ENCODE peak calls at places on chromosomes 13 and 19, in nine cellular contexts. One of them, this sample, is unnamed. For H3K4me1, the result is how much of the 10 kb centered on the place peaks cover.

GRCh38 chr13:52779028-52779612 is 39.5 kb upstream of the CNMD start:
- DNase-seq in naive thymus-derived CD4-positive, alpha-beta T cell: no peak
- DNase-seq in K562: no peak
- DNase-seq in left ventricle myocardium inferior: no peak
- DNase-seq in suprapubic skin: no peak
- DNase-seq in cardiac muscle cell: no peak
- DNase-seq in osteoblast: no peak
- DNase-seq in neuronal stem cell: no peak
- DNase-seq in tibial artery: no peak
- DNase-seq in this sample: no peak

GRCh38 chr19:19752760-19753403 is 20.0 kb upstream of the ZNF14 start:
- DNase-seq in naive thymus-derived CD4-positive, alpha-beta T cell: no peak
- DNase-seq in K562: no peak
- DNase-seq in left ventricle myocardium inferior: no peak
- DNase-seq in suprapubic skin: no peak
- DNase-seq in cardiac muscle cell: no peak
- DNase-seq in osteoblast: peak
- DNase-seq in neuronal stem cell: no peak
- DNase-seq in tibial artery: no peak
- DNase-seq in this sample: no peak

GRCh38 chr13:50208826-50209335 is 193.6 kb downstream of the KCNRG start:
- DNase-seq in naive thymus-derived CD4-positive, alpha-beta T cell: no peak
- DNase-seq in K562: peak
- DNase-seq in left ventricle myocardium inferior: peak
- DNase-seq in suprapubic skin: peak
- DNase-seq in cardiac muscle cell: peak
- DNase-seq in osteoblast: peak
- DNase-seq in neuronal stem cell: no peak
- DNase-seq in tibial artery: peak
- DNase-seq in this sample: peak

GRCh38 chr19:6066661-6067646 is 43.3 kb downstream of the RFX2 start:
- DNase-seq in naive thymus-derived CD4-positive, alpha-beta T cell: no peak
- DNase-seq in K562: peak
- DNase-seq in left ventricle myocardium inferior: peak
- DNase-seq in suprapubic skin: peak
- DNase-seq in cardiac muscle cell: peak
- DNase-seq in osteoblast: peak
- DNase-seq in neuronal stem cell: peak
- DNase-seq in tibial artery: peak
- DNase-seq in this sample: peak

GRCh38 chr13:98731925-98732324 is 20.5 kb downstream of the SLC15A1 start:
- DNase-seq in naive thymus-derived CD4-positive, alpha-beta T cell: no peak
- DNase-seq in K562: no peak
- DNase-seq in left ventricle myocardium inferior: no peak
- DNase-seq in suprapubic skin: no peak
- DNase-seq in cardiac muscle cell: no peak
- DNase-seq in osteoblast: no peak
- DNase-seq in neuronal stem cell: no peak
- DNase-seq in tibial artery: no peak
- DNase-seq in this sample: no peak

GRCh38 chr13:95604534-95604915 is 40.0 kb downstream of the DZIP1 start:
- DNase-seq in naive thymus-derived CD4-positive, alpha-beta T cell: no peak
- DNase-seq in K562: no peak
- DNase-seq in left ventricle myocardium inferior: no peak
- DNase-seq in suprapubic skin: no peak
- DNase-seq in cardiac muscle cell: no peak
- DNase-seq in osteoblast: peak
- DNase-seq in neuronal stem cell: no peak
- DNase-seq in tibial artery: no peak
- DNase-seq in this sample: no peak

GRCh38 chr13:38045278-38046048 is 175.9 kb upstream of the TRPC4 start:
- DNase-seq in naive thymus-derived CD4-positive, alpha-beta T cell: no peak
- DNase-seq in K562: peak
- DNase-seq in left ventricle myocardium inferior: no peak
- DNase-seq in suprapubic skin: no peak
- DNase-seq in cardiac muscle cell: peak
- DNase-seq in osteoblast: no peak
- DNase-seq in neuronal stem cell: peak
- DNase-seq in tibial artery: no peak
- DNase-seq in this sample: no peak

GRCh38 chr19:53365134-53365898 is at the start of gene ZNF525:
- DNase-seq in naive thymus-derived CD4-positive, alpha-beta T cell: peak
- DNase-seq in K562: peak
- DNase-seq in left ventricle myocardium inferior: peak
- DNase-seq in suprapubic skin: peak
- DNase-seq in cardiac muscle cell: peak
- DNase-seq in osteoblast: peak
- DNase-seq in neuronal stem cell: peak
- DNase-seq in tibial artery: peak
- DNase-seq in this sample: peak

GRCh38 chr13:28475916-28476725 is 18.8 kb downstream of the FLT1 start:
- DNase-seq in naive thymus-derived CD4-positive, alpha-beta T cell: no peak
- DNase-seq in K562: no peak
- DNase-seq in left ventricle myocardium inferior: no peak
- DNase-seq in suprapubic skin: no peak
- DNase-seq in cardiac muscle cell: peak
- DNase-seq in osteoblast: no peak
- DNase-seq in neuronal stem cell: no peak
- DNase-seq in tibial artery: no peak
- DNase-seq in this sample: no peak

GRCh38 chr19:54439174-54439851 is 9.7 kb upstream of the LENG8 start:
- DNase-seq in naive thymus-derived CD4-positive, alpha-beta T cell: no peak
- DNase-seq in K562: no peak
- DNase-seq in left ventricle myocardium inferior: no peak
- DNase-seq in suprapubic skin: peak
- DNase-seq in cardiac muscle cell: peak
- DNase-seq in osteoblast: peak
- DNase-seq in neuronal stem cell: no peak
- DNase-seq in tibial artery: no peak
- DNase-seq in this sample: no peak

GRCh38 chr19:49836176-49837008 is 14.6 kb upstream of the PTOV1 start:
- DNase-seq in naive thymus-derived CD4-positive, alpha-beta T cell: no peak
- DNase-seq in K562: no peak
- DNase-seq in left ventricle myocardium inferior: no peak
- DNase-seq in suprapubic skin: no peak
- DNase-seq in cardiac muscle cell: no peak
- DNase-seq in osteoblast: peak
- DNase-seq in neuronal stem cell: no peak
- DNase-seq in tibial artery: no peak
- DNase-seq in this sample: no peak

GRCh38 chr13:99916366-99917103 is 55.0 kb downstream of the ZIC5 start:
- DNase-seq in naive thymus-derived CD4-positive, alpha-beta T cell: no peak
- DNase-seq in K562: peak
- DNase-seq in left ventricle myocardium inferior: no peak
- DNase-seq in suprapubic skin: no peak
- DNase-seq in cardiac muscle cell: peak
- DNase-seq in osteoblast: peak
- DNase-seq in neuronal stem cell: no peak
- DNase-seq in tibial artery: no peak
- DNase-seq in this sample: no peak

GRCh38 chr19:50795665-50796073 is 5.5 kb downstream of the ACP4 start:
- DNase-seq in naive thymus-derived CD4-positive, alpha-beta T cell: no peak
- DNase-seq in K562: no peak
- DNase-seq in left ventricle myocardium inferior: no peak
- DNase-seq in suprapubic skin: no peak
- DNase-seq in cardiac muscle cell: no peak
- DNase-seq in osteoblast: no peak
- DNase-seq in neuronal stem cell: no peak
- DNase-seq in tibial artery: no peak
- DNase-seq in this sample: no peak

GRCh38 chr13:86976521-86977324 is 694.4 kb upstream of the SLITRK5 start:
- DNase-seq in naive thymus-derived CD4-positive, alpha-beta T cell: no peak
- DNase-seq in K562: no peak
- DNase-seq in left ventricle myocardium inferior: no peak
- DNase-seq in suprapubic skin: no peak
- DNase-seq in cardiac muscle cell: no peak
- DNase-seq in osteoblast: no peak
- DNase-seq in neuronal stem cell: no peak
- DNase-seq in tibial artery: no peak
- DNase-seq in this sample: no peak

GRCh38 chr19:34180273-34180672 is 8.0 kb downstream of the LSM14A start:
- DNase-seq in naive thymus-derived CD4-positive, alpha-beta T cell: no peak
- DNase-seq in K562: no peak
- DNase-seq in left ventricle myocardium inferior: no peak
- DNase-seq in suprapubic skin: no peak
- DNase-seq in cardiac muscle cell: no peak
- DNase-seq in osteoblast: no peak
- DNase-seq in neuronal stem cell: no peak
- DNase-seq in tibial artery: no peak
- DNase-seq in this sample: no peak
- H3K4me1 ChIP-seq in naive thymus-derived CD4-positive, alpha-beta T cell: half or more
- H3K4me1 ChIP-seq in K562: under half
- H3K4me1 ChIP-seq in left ventricle myocardium inferior: half or more
- H3K4me1 ChIP-seq in suprapubic skin: half or more
- H3K4me1 ChIP-seq in cardiac muscle cell: under half
- H3K4me1 ChIP-seq in osteoblast: under half
- H3K4me1 ChIP-seq in neuronal stem cell: under half
- H3K4me1 ChIP-seq in tibial artery: half or more
- H3K4me1 ChIP-seq in this sample: half or more

DNA sequence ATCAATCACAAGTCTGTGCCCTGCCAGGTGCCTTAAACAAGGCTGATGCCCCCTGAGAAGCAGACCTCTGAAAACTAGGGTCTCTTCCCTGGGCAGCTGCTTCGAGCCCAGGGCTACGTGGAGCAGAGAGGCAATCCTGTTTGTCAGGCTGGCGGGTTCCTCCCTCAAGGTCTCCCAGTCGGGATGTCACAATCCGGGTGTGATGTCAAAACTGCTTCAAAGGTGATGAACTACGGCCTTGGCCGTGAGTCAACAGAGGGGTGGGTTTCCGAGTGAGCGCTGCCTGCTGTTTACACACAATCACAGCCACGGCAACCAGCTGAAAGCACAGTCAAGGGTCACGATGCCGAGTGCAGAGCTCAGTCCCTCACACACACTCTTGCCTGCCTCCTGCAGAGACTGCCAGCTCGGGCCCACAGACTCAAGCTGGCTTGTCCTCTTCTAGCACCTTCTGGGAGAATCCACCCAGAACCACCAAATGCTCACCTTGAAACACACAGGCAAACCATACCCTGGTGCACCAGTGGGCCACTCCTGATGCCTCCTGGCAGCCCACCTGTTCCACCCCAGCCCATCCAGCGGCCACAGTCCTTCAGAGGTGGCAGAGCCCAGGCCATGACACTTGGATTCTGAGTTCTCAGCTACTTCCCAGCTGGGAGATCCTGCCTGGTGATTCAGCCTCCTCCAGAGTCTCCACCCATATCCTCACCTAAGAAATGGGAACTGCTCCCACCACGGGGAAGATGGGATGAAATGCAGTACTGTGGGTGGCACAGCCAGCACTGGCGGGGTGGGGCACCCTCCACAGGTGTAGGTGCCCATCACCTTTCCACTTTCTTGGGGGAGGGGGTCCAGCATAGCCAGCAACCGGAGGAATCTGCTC is 6.8 kb downstream of the ELL start:
- DNase-seq in naive thymus-derived CD4-positive, alpha-beta T cell: no peak
- DNase-seq in K562: no peak
- DNase-seq in left ventricle myocardium inferior: peak
- DNase-seq in suprapubic skin: peak
- DNase-seq in cardiac muscle cell: peak
- DNase-seq in osteoblast: peak
- DNase-seq in neuronal stem cell: no peak
- DNase-seq in tibial artery: no peak
- DNase-seq in this sample: peak
- H3K4me1 ChIP-seq in naive thymus-derived CD4-positive, alpha-beta T cell: under half
- H3K4me1 ChIP-seq in K562: under half
- H3K4me1 ChIP-seq in left ventricle myocardium inferior: half or more
- H3K4me1 ChIP-seq in suprapubic skin: half or more
- H3K4me1 ChIP-seq in cardiac muscle cell: under half
- H3K4me1 ChIP-seq in osteoblast: under half
- H3K4me1 ChIP-seq in neuronal stem cell: under half
- H3K4me1 ChIP-seq in tibial artery: under half
- H3K4me1 ChIP-seq in this sample: half or more

GRCh38 chr19:18731562-18732008 is 48.1 kb downstream of the CRTC1 start:
- DNase-seq in naive thymus-derived CD4-positive, alpha-beta T cell: no peak
- DNase-seq in K562: peak
- DNase-seq in left ventricle myocardium inferior: no peak
- DNase-seq in suprapubic skin: no peak
- DNase-seq in cardiac muscle cell: peak
- DNase-seq in osteoblast: peak
- DNase-seq in neuronal stem cell: no peak
- DNase-seq in tibial artery: no peak
- DNase-seq in this sample: no peak
- H3K4me1 ChIP-seq in naive thymus-derived CD4-positive, alpha-beta T cell: under half
- H3K4me1 ChIP-seq in K562: under half
- H3K4me1 ChIP-seq in left ventricle myocardium inferior: under half
- H3K4me1 ChIP-seq in suprapubic skin: under half
- H3K4me1 ChIP-seq in cardiac muscle cell: under half
- H3K4me1 ChIP-seq in osteoblast: under half
- H3K4me1 ChIP-seq in neuronal stem cell: under half
- H3K4me1 ChIP-seq in tibial artery: under half
- H3K4me1 ChIP-seq in this sample: under half

GRCh38 chr19:3065675-3066357 is 3.5 kb upstream of the TLE5 start:
- DNase-seq in naive thymus-derived CD4-positive, alpha-beta T cell: no peak
- DNase-seq in K562: no peak
- DNase-seq in left ventricle myocardium inferior: no peak
- DNase-seq in suprapubic skin: no peak
- DNase-seq in cardiac muscle cell: no peak
- DNase-seq in osteoblast: peak
- DNase-seq in neuronal stem cell: no peak
- DNase-seq in tibial artery: no peak
- DNase-seq in this sample: no peak

GRCh38 chr19:3064011-3064330 is 1.7 kb upstream of the TLE5 start:
- DNase-seq in naive thymus-derived CD4-positive, alpha-beta T cell: no peak
- DNase-seq in K562: no peak
- DNase-seq in left ventricle myocardium inferior: no peak
- DNase-seq in suprapubic skin: no peak
- DNase-seq in cardiac muscle cell: no peak
- DNase-seq in osteoblast: peak
- DNase-seq in neuronal stem cell: no peak
- DNase-seq in tibial artery: no peak
- DNase-seq in this sample: no peak

GRCh38 chr19:3068071-3068470 is 5.8 kb upstream of the TLE5 start:
- DNase-seq in naive thymus-derived CD4-positive, alpha-beta T cell: no peak
- DNase-seq in K562: no peak
- DNase-seq in left ventricle myocardium inferior: no peak
- DNase-seq in suprapubic skin: no peak
- DNase-seq in cardiac muscle cell: no peak
- DNase-seq in osteoblast: no peak
- DNase-seq in neuronal stem cell: no peak
- DNase-seq in tibial artery: peak
- DNase-seq in this sample: no peak

GRCh38 chr19:3067549-3067948 is 5.3 kb upstream of the TLE5 start:
- DNase-seq in naive thymus-derived CD4-positive, alpha-beta T cell: no peak
- DNase-seq in K562: no peak
- DNase-seq in left ventricle myocardium inferior: no peak
- DNase-seq in suprapubic skin: no peak
- DNase-seq in cardiac muscle cell: no peak
- DNase-seq in osteoblast: peak
- DNase-seq in neuronal stem cell: no peak
- DNase-seq in tibial artery: peak
- DNase-seq in this sample: no peak

DNA sequence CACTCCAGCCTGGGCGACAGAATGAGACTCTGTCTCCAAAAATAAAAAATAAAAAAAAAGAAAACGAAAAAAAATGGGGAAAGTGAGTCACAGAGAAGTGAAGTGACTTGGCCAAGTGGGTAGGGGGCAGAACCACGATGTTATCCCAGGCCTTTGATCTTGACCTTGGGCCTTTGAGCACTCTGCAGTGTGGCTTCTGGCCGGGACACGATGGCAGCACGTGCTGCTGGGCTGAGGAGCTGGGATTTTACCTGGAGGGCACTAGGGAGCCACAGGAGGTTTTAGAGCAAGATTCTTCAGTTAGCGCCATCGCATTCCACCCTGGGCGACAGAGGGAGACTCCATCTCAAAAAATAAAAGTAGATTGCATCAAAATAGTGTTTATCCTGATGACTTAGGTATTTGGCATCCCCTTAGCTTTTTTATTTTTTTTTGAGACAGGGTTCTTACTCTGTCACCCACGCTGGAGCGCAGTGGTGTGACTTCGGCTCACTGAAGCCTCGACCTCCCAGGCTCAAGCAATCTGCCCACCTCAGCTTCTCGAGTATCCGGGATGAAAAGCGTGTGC is 4.3 kb upstream of the TLE5 start:
- DNase-seq in naive thymus-derived CD4-positive, alpha-beta T cell: no peak
- DNase-seq in K562: no peak
- DNase-seq in left ventricle myocardium inferior: no peak
- DNase-seq in suprapubic skin: no peak
- DNase-seq in cardiac muscle cell: no peak
- DNase-seq in osteoblast: peak
- DNase-seq in neuronal stem cell: no peak
- DNase-seq in tibial artery: no peak
- DNase-seq in this sample: no peak
- H3K4me1 ChIP-seq in naive thymus-derived CD4-positive, alpha-beta T cell: under half
- H3K4me1 ChIP-seq in K562: under half
- H3K4me1 ChIP-seq in left ventricle myocardium inferior: under half
- H3K4me1 ChIP-seq in suprapubic skin: under half
- H3K4me1 ChIP-seq in cardiac muscle cell: under half
- H3K4me1 ChIP-seq in osteoblast: under half
- H3K4me1 ChIP-seq in neuronal stem cell: under half
- H3K4me1 ChIP-seq in tibial artery: under half
- H3K4me1 ChIP-seq in this sample: under half

This sample was measured in lower lobe of right lung.